ENCODE peak calls at places on chromosomes 11 and 22, in five cellular contexts. U is mucosa of gallbladder; D is stimulated activated naive CD4-positive, alpha-beta T cell; O is kidney; X is activated CD4-positive, alpha-beta T cell treated with anti-CD3 and anti-CD28 coated beads for 24 hours. Z is an unnamed sample.
A peak's percentile ranks its signal among the peaks of the same experiment; 100 is the strongest.

GRCh38 chr11:67640758-67641113 is 1.2 kb upstream of the TBX10 start:
- DNase-seq in D (no peak), X (no peak), O (peak; percentile 52), U (no peak), Z (no peak)

GRCh38 chr22:31313366-31314147 is 21.3 kb upstream of the PIK3IP1 start:
- DNase-seq in U (peak; percentile 92), D (peak; percentile 37), X (peak; percentile 59), O (peak; percentile 94), Z (peak; percentile 81)

GRCh38 chr11:81989093-81989492 is 744.6 kb downstream of the FAM181B start:
- DNase-seq in O (no peak), X (no peak), D (no peak), U (no peak), Z (no peak)

GRCh38 chr11:114147389-114148382 is 88.2 kb downstream of the ZBTB16 start:
- DNase-seq in X (no peak), D (no peak), O (no peak), U (peak; percentile 69), Z (no peak)

GRCh38 chr22:44991218-44991617 is 18.6 kb downstream of the PHF21B start:
- DNase-seq in X (no peak), U (no peak), D (no peak), O (no peak), Z (no peak)

GRCh38 chr11:77656362-77656761 is 18.8 kb upstream of the CLNS1A start:
- DNase-seq in U (no peak), D (no peak), X (no peak), O (no peak), Z (no peak)

GRCh38 chr11:43947003-43947500 is 4.6 kb downstream of the C11orf96 start:
- DNase-seq in U (no peak), O (peak; percentile 71), D (no peak), X (no peak), Z (peak; percentile 67)

GRCh38 chr11:72764503-72764902 is 12.3 kb upstream of the ARAP1 start:
- DNase-seq in O (no peak), X (no peak), D (no peak), U (no peak), Z (no peak)

GRCh38 chr11:117816151-117816741 is 8.3 kb downstream of the FXYD2 start:
- DNase-seq in X (no peak), O (peak; percentile 96), D (no peak), U (no peak), Z (peak; percentile 83)

GRCh38 chr22:29314074-29314473 is 1.4 kb downstream of the RASL10A start:
- DNase-seq in X (no peak), U (no peak), D (no peak), O (peak; percentile 51), Z (peak; percentile 37)

GRCh38 chr22:17086750-17087149 is 1.9 kb downstream of the IL17RA start:
- DNase-seq in X (no peak), O (no peak), D (no peak), U (no peak), Z (peak; percentile 81)

GRCh38 chr22:49885881-49886280 is 32.2 kb downstream of the ZBED4 start:
- DNase-seq in X (no peak), D (no peak), U (no peak), O (no peak), Z (no peak)

GRCh38 chr22:20153945-20154344 is 3.1 kb upstream of the CCDC188 start:
- DNase-seq in O (no peak), X (no peak), U (no peak), D (no peak), Z (no peak)

GRCh38 chr22:44847892-44848291 is 95.5 kb downstream of the ARHGAP8 start:
- DNase-seq in D (no peak), O (peak; percentile 63), U (no peak), X (no peak), Z (no peak)

GRCh38 chr11:67276821-67277230 is 10.6 kb downstream of the GRK2 start:
- DNase-seq in O (peak; percentile 82), U (no peak), X (no peak), D (peak; percentile 43), Z (peak; percentile 90)

GRCh38 chr11:20201231-20201630 is 41.0 kb upstream of the DBX1 start:
- DNase-seq in X (no peak), U (no peak), O (no peak), D (no peak), Z (no peak)

GRCh38 chr11:477042-477715 is 27.1 kb downstream of the PTDSS2 start:
- DNase-seq in O (no peak), X (no peak), U (no peak), D (no peak), Z (no peak)

GRCh38 chr22:41523464-41524221 is 20.6 kb downstream of the POLR3H start:
- DNase-seq in D (no peak), U (peak; percentile 32), X (no peak), O (peak; percentile 81), Z (peak; percentile 82)

GRCh38 chr11:90717522-90717921 is 494.7 kb upstream of the CHORDC1 start:
- DNase-seq in O (no peak), U (no peak), X (no peak), D (no peak), Z (no peak)

GRCh38 chr11:68332186-68332585 is 19.8 kb downstream of the LRP5 start:
- DNase-seq in O (no peak), X (no peak), D (no peak), U (no peak), Z (no peak)

GRCh38 chr11:101176381-101176780 is 46.8 kb upstream of the PGR start:
- DNase-seq in U (no peak), O (no peak), X (no peak), D (no peak), Z (no peak)

GRCh38 chr22:20652130-20652529 is 121.8 kb upstream of the SERPIND1 start:
- DNase-seq in U (peak; percentile 3), D (no peak), O (no peak), X (no peak), Z (no peak)

GRCh38 chr22:29480512-29481264 is 670 bp downstream of the NEFH start:
- DNase-seq in X (no peak), O (no peak), D (no peak), U (peak; percentile 12), Z (no peak)

GRCh38 chr11:20027546-20028014 is 132.7 kb downstream of the DBX1 start:
- DNase-seq in U (no peak), O (no peak), X (no peak), D (no peak), Z (no peak)